ENCODE peak calls at places on chromosome 9, in five cellular contexts. One of them, this sample, is unnamed.

GRCh38 chr9:6428940-6429889 is 16.2 kb downstream of the UHRF2 start:
- DNase-seq in mucosa of descending colon: no peak
- DNase-seq in IMR-90: no peak
- DNase-seq in HL-60: peak; percentile 9
- DNase-seq in stimulated activated CD4-positive, alpha-beta T cell treated with anti-CD3 and anti-CD28 coated beads, Interleukin-2, amount 100 ng/mL, for 24 hours: no peak
- DNase-seq in this sample: peak; percentile 31

GRCh38 chr9:4339783-4340335 is 40.0 kb upstream of the GLIS3 start:
- DNase-seq in mucosa of descending colon: no peak
- DNase-seq in IMR-90: peak; percentile 19
- DNase-seq in HL-60: no peak
- DNase-seq in stimulated activated CD4-positive, alpha-beta T cell treated with anti-CD3 and anti-CD28 coated beads, Interleukin-2, amount 100 ng/mL, for 24 hours: no peak
- DNase-seq in this sample: no peak

GRCh38 chr9:36401179-36401740 is 1.2 kb upstream of the RNF38 start:
- DNase-seq in mucosa of descending colon: peak; percentile 81
- DNase-seq in IMR-90: peak; percentile 61
- DNase-seq in HL-60: no peak
- DNase-seq in stimulated activated CD4-positive, alpha-beta T cell treated with anti-CD3 and anti-CD28 coated beads, Interleukin-2, amount 100 ng/mL, for 24 hours: no peak
- DNase-seq in this sample: no peak

GRCh38 chr9:122941560-122942234 is 877 bp downstream of the RABGAP1 start:
- DNase-seq in mucosa of descending colon: peak; percentile 37
- DNase-seq in IMR-90: peak; percentile 76
- DNase-seq in HL-60: peak; percentile 8
- DNase-seq in stimulated activated CD4-positive, alpha-beta T cell treated with anti-CD3 and anti-CD28 coated beads, Interleukin-2, amount 100 ng/mL, for 24 hours: no peak
- DNase-seq in this sample: no peak

GRCh38 chr9:131273791-131274673 is 2.3 kb downstream of the FAM78A start:
- DNase-seq in mucosa of descending colon: no peak
- DNase-seq in IMR-90: no peak
- DNase-seq in HL-60: peak; percentile 91
- DNase-seq in stimulated activated CD4-positive, alpha-beta T cell treated with anti-CD3 and anti-CD28 coated beads, Interleukin-2, amount 100 ng/mL, for 24 hours: peak; percentile 34
- DNase-seq in this sample: no peak

GRCh38 chr9:134618163-134618822 is 23.3 kb upstream of the COL5A1 start:
- DNase-seq in mucosa of descending colon: no peak
- DNase-seq in IMR-90: no peak
- DNase-seq in HL-60: no peak
- DNase-seq in stimulated activated CD4-positive, alpha-beta T cell treated with anti-CD3 and anti-CD28 coated beads, Interleukin-2, amount 100 ng/mL, for 24 hours: no peak
- DNase-seq in this sample: no peak

GRCh38 chr9:91043786-91044185 is 242.2 kb downstream of the SYK start:
- DNase-seq in mucosa of descending colon: no peak
- DNase-seq in IMR-90: no peak
- DNase-seq in HL-60: no peak
- DNase-seq in stimulated activated CD4-positive, alpha-beta T cell treated with anti-CD3 and anti-CD28 coated beads, Interleukin-2, amount 100 ng/mL, for 24 hours: no peak
- DNase-seq in this sample: no peak

GRCh38 chr9:34363619-34364351 is 12.9 kb downstream of the MYORG start:
- DNase-seq in mucosa of descending colon: no peak
- DNase-seq in IMR-90: no peak
- DNase-seq in HL-60: no peak
- DNase-seq in stimulated activated CD4-positive, alpha-beta T cell treated with anti-CD3 and anti-CD28 coated beads, Interleukin-2, amount 100 ng/mL, for 24 hours: no peak
- DNase-seq in this sample: no peak

GRCh38 chr9:128420651-128421473 is at the start of gene CERCAM:
- DNase-seq in mucosa of descending colon: peak; percentile 61
- DNase-seq in IMR-90: peak; percentile 25
- DNase-seq in HL-60: no peak
- DNase-seq in stimulated activated CD4-positive, alpha-beta T cell treated with anti-CD3 and anti-CD28 coated beads, Interleukin-2, amount 100 ng/mL, for 24 hours: peak; percentile 38
- DNase-seq in this sample: peak; percentile 21